ENCODE peak calls at places on chromosomes 13 and 19, in eight cellular contexts. One of them, this sample, is unnamed.

GRCh38 chr13:28000567-28000966 is 12.1 kb upstream of the URAD start:
- DNase-seq in heart left ventricle: no peak
- DNase-seq in ascending aorta: no peak
- DNase-seq in neural progenitor cell: peak; percentile 23
- DNase-seq in prostate gland: no peak
- DNase-seq in psoas muscle: no peak
- DNase-seq in dorsolateral prefrontal cortex: no peak
- DNase-seq in tibial artery: no peak
- DNase-seq in this sample: no peak

GRCh38 chr13:111049791-111050538 is 65.1 kb upstream of the ARHGEF7 start:
- DNase-seq in heart left ventricle: peak; percentile 40
- DNase-seq in ascending aorta: no peak
- DNase-seq in neural progenitor cell: peak; percentile 46
- DNase-seq in prostate gland: peak; percentile 23
- DNase-seq in psoas muscle: peak; percentile 41
- DNase-seq in dorsolateral prefrontal cortex: no peak
- DNase-seq in tibial artery: peak; percentile 47
- DNase-seq in this sample: no peak

GRCh38 chr13:20102776-20103175 is 58.1 kb downstream of the GJA3 start:
- DNase-seq in heart left ventricle: no peak
- DNase-seq in ascending aorta: no peak
- DNase-seq in neural progenitor cell: no peak
- DNase-seq in prostate gland: no peak
- DNase-seq in psoas muscle: no peak
- DNase-seq in dorsolateral prefrontal cortex: no peak
- DNase-seq in tibial artery: no peak
- DNase-seq in this sample: no peak

GRCh38 chr13:45121421-45121820 is 1.1 kb downstream of the GTF2F2 start:
- DNase-seq in heart left ventricle: no peak
- DNase-seq in ascending aorta: no peak
- DNase-seq in neural progenitor cell: peak; percentile 36
- DNase-seq in prostate gland: no peak
- DNase-seq in psoas muscle: no peak
- DNase-seq in dorsolateral prefrontal cortex: no peak
- DNase-seq in tibial artery: no peak
- DNase-seq in this sample: no peak

GRCh38 chr19:16266586-16266942 is 58.1 kb upstream of the KLF2 start:
- DNase-seq in heart left ventricle: no peak
- DNase-seq in ascending aorta: no peak
- DNase-seq in neural progenitor cell: no peak
- DNase-seq in prostate gland: no peak
- DNase-seq in psoas muscle: no peak
- DNase-seq in dorsolateral prefrontal cortex: no peak
- DNase-seq in tibial artery: no peak
- DNase-seq in this sample: no peak

GRCh38 chr13:99886706-99887105 is 84.9 kb downstream of the ZIC5 start:
- DNase-seq in heart left ventricle: no peak
- DNase-seq in ascending aorta: no peak
- DNase-seq in neural progenitor cell: no peak
- DNase-seq in prostate gland: no peak
- DNase-seq in psoas muscle: no peak
- DNase-seq in dorsolateral prefrontal cortex: no peak
- DNase-seq in tibial artery: no peak
- DNase-seq in this sample: no peak

GRCh38 chr13:28012383-28012782 is 23.9 kb upstream of the URAD start:
- DNase-seq in heart left ventricle: no peak
- DNase-seq in ascending aorta: no peak
- DNase-seq in neural progenitor cell: no peak
- DNase-seq in prostate gland: no peak
- DNase-seq in psoas muscle: no peak
- DNase-seq in dorsolateral prefrontal cortex: no peak
- DNase-seq in tibial artery: no peak
- DNase-seq in this sample: peak; percentile 42

GRCh38 chr19:39398297-39398864 is 7.2 kb downstream of the MED29 start:
- DNase-seq in heart left ventricle: peak; percentile 78
- DNase-seq in ascending aorta: peak; percentile 86
- DNase-seq in neural progenitor cell: no peak
- DNase-seq in prostate gland: no peak
- DNase-seq in psoas muscle: peak; percentile 80
- DNase-seq in dorsolateral prefrontal cortex: no peak
- DNase-seq in tibial artery: peak; percentile 86
- DNase-seq in this sample: peak; percentile 87

DNA sequence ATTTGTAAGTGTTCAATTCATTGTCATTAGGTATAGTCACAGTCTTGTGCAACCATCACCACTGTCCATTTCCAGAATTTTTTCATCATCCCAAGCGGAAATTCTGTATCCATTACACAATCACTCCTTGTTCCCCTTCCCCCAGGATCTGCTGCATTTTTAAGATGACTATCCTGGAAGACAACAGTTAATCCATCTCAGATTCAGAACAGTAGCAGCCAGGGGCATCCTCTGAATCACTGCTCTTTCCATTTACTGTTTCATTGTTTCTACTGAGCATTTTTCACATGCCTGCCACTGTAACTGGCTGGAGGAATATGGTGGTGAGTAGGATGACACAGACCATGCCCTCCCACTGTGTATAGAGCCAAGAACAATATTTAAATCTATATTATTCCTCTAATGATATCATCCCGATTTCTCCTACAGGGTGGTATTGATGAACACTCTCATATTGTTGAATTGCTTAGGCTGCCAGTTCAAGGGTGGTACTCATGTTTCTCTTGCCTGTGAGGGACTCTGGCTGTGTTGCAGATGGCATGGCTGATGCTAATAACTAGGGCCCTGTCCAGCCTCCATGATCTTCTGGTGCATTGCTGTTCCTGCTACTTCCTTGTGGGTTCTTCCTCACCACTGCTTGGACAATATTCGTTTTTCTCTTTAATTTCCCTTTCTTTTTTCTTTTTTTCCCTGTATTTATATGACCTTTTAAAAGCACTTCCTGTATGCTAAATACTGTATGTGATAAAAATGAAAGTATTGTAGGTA is 59.0 kb downstream of the WDFY2 start:
- DNase-seq in heart left ventricle: no peak
- DNase-seq in ascending aorta: no peak
- DNase-seq in neural progenitor cell: no peak
- DNase-seq in prostate gland: no peak
- DNase-seq in psoas muscle: no peak
- DNase-seq in dorsolateral prefrontal cortex: no peak
- DNase-seq in tibial artery: no peak
- DNase-seq in this sample: peak; percentile 97
- H3K27ac ChIP-seq in heart left ventricle: no peak overlapping the region
- H3K27ac ChIP-seq in ascending aorta: no peak overlapping the region
- H3K27ac ChIP-seq in neural progenitor cell: no peak overlapping the region
- H3K27ac ChIP-seq in prostate gland: no peak overlapping the region
- H3K27ac ChIP-seq in psoas muscle: no peak overlapping the region
- H3K27ac ChIP-seq in dorsolateral prefrontal cortex: no peak overlapping the region
- H3K27ac ChIP-seq in tibial artery: no peak overlapping the region
- H3K27ac ChIP-seq in this sample: peak overlapping the region; percentile 32

DNA sequence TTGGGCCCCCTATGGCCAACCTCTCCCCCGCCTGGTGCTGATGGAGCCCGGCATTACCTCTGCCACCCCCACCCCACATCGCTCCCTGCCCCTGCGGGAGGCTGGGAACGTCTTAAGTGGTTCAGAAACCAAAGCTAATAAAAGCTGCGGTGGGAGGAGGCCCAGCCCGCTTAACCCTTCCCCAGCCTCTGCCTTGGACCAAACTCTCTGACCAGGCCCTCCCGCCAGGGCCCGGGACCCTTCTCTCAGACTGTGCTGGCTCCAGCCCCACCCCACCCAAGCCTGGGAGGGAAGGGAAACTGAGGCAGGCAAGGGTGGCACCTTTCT is 22.1 kb downstream of the SMIM24 start:
- DNase-seq in heart left ventricle: no peak
- DNase-seq in ascending aorta: no peak
- DNase-seq in neural progenitor cell: peak; percentile 55
- DNase-seq in prostate gland: no peak
- DNase-seq in psoas muscle: no peak
- DNase-seq in dorsolateral prefrontal cortex: no peak
- DNase-seq in tibial artery: no peak
- DNase-seq in this sample: no peak
- H3K27me3 ChIP-seq in heart left ventricle: no peaks in the 10 kb centered on the region
- H3K27me3 ChIP-seq in ascending aorta: no peaks in the 10 kb centered on the region
- H3K27me3 ChIP-seq in neural progenitor cell: peaks cover 63% of the 10 kb centered on the region
- H3K27me3 ChIP-seq in prostate gland: no peaks in the 10 kb centered on the region
- H3K27me3 ChIP-seq in psoas muscle: no peaks in the 10 kb centered on the region
- H3K27me3 ChIP-seq in dorsolateral prefrontal cortex: no peaks in the 10 kb centered on the region
- H3K27me3 ChIP-seq in tibial artery: no peaks in the 10 kb centered on the region
- H3K27me3 ChIP-seq in this sample: no peaks in the 10 kb centered on the region

DNA sequence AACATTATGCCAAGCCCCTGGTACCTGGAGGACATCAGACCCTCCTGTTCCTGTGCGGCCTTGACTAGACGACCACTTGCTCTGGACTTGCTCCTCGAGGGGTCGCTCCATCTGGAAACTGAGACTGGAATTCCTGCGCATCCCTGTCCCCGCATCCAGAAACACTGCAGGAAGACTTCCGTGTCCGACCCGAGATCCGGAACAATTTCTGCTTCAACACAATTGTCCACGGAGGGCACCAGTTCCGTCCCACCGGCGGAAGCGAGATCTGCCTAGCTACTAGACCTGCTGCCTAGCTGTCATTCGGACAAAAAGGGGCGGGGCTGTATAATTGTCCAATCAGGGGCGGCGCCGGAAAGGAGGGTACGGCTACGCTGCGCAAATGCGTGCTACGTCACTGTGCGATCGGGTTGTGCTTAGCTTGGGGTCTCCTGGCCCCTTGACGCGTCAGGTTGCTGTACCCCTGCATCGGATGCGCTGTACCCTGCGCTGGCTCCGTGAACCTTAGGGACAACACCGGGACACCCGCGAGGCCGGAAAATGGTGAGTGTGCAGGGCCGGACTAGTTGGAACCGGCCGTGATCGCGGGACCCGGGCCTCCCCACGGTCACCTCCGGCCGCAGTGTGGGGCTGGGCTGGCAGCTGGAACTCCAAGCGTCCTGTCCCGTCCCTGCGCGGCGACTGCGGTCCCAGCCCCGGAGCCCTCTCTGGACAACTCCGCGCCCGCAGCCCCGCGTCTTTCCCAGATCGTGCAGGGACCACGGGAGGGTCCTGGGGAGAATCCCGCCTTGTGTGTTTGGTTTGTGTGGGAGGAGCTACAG is at the start of the genes ZNF490 and ZNF791:
- DNase-seq in heart left ventricle: peak; percentile 99
- DNase-seq in ascending aorta: peak; percentile 99
- DNase-seq in neural progenitor cell: peak; percentile 99
- DNase-seq in prostate gland: peak; percentile 99
- DNase-seq in psoas muscle: peak; percentile 97
- DNase-seq in dorsolateral prefrontal cortex: peak; percentile 99
- DNase-seq in tibial artery: peak; percentile 100
- DNase-seq in this sample: peak; percentile 86
- H3K27ac ChIP-seq in heart left ventricle: peak within 1 kb of the TSS; percentile 93
- H3K27ac ChIP-seq in ascending aorta: peak within 1 kb of the TSS; percentile 96
- H3K27ac ChIP-seq in neural progenitor cell: peak within 1 kb of the TSS; percentile 93
- H3K27ac ChIP-seq in prostate gland: peak within 1 kb of the TSS; percentile 96
- H3K27ac ChIP-seq in psoas muscle: peak within 1 kb of the TSS; percentile 100
- H3K27ac ChIP-seq in dorsolateral prefrontal cortex: peak within 1 kb of the TSS; percentile 87
- H3K27ac ChIP-seq in tibial artery: peak within 1 kb of the TSS; percentile 100
- H3K27ac ChIP-seq in this sample: peak within 1 kb of the TSS; percentile 73

GRCh38 chr19:5567360-5567970 is at the start of gene TINCR:
- DNase-seq in heart left ventricle: no peak
- DNase-seq in ascending aorta: no peak
- DNase-seq in neural progenitor cell: peak; percentile 85
- DNase-seq in prostate gland: no peak
- DNase-seq in psoas muscle: no peak
- DNase-seq in dorsolateral prefrontal cortex: no peak
- DNase-seq in tibial artery: no peak
- DNase-seq in this sample: no peak
- H3K27me3 ChIP-seq in heart left ventricle: peaks cover 7% of the 10 kb centered on the region
- H3K27me3 ChIP-seq in ascending aorta: peaks cover 8% of the 10 kb centered on the region
- H3K27me3 ChIP-seq in neural progenitor cell: peaks cover 45% of the 10 kb centered on the region
- H3K27me3 ChIP-seq in prostate gland: no peaks in the 10 kb centered on the region
- H3K27me3 ChIP-seq in psoas muscle: peaks cover 19% of the 10 kb centered on the region
- H3K27me3 ChIP-seq in dorsolateral prefrontal cortex: peaks cover 14% of the 10 kb centered on the region
- H3K27me3 ChIP-seq in tibial artery: no peaks in the 10 kb centered on the region
- H3K27me3 ChIP-seq in this sample: peaks cover 49% of the 10 kb centered on the region

GRCh38 chr13:48490241-48490640 is 42.6 kb downstream of the RCBTB2 start:
- DNase-seq in heart left ventricle: no peak
- DNase-seq in ascending aorta: no peak
- DNase-seq in neural progenitor cell: no peak
- DNase-seq in prostate gland: no peak
- DNase-seq in psoas muscle: no peak
- DNase-seq in dorsolateral prefrontal cortex: no peak
- DNase-seq in tibial artery: no peak
- DNase-seq in this sample: no peak

GRCh38 chr13:48489003-48489402 is 43.9 kb downstream of the RCBTB2 start:
- DNase-seq in heart left ventricle: no peak
- DNase-seq in ascending aorta: no peak
- DNase-seq in neural progenitor cell: no peak
- DNase-seq in prostate gland: no peak
- DNase-seq in psoas muscle: no peak
- DNase-seq in dorsolateral prefrontal cortex: no peak
- DNase-seq in tibial artery: no peak
- DNase-seq in this sample: no peak

GRCh38 chr13:48487968-48488367 is 44.9 kb downstream of the RCBTB2 start:
- DNase-seq in heart left ventricle: no peak
- DNase-seq in ascending aorta: no peak
- DNase-seq in neural progenitor cell: no peak
- DNase-seq in prostate gland: no peak
- DNase-seq in psoas muscle: no peak
- DNase-seq in dorsolateral prefrontal cortex: no peak
- DNase-seq in tibial artery: no peak
- DNase-seq in this sample: no peak

GRCh38 chr13:48491423-48492122 is 41.3 kb downstream of the RCBTB2 start:
- DNase-seq in heart left ventricle: no peak
- DNase-seq in ascending aorta: no peak
- DNase-seq in neural progenitor cell: no peak
- DNase-seq in prostate gland: no peak
- DNase-seq in psoas muscle: no peak
- DNase-seq in dorsolateral prefrontal cortex: no peak
- DNase-seq in tibial artery: no peak
- DNase-seq in this sample: no peak

GRCh38 chr13:48489666-48490065 is 43.2 kb downstream of the RCBTB2 start:
- DNase-seq in heart left ventricle: no peak
- DNase-seq in ascending aorta: no peak
- DNase-seq in neural progenitor cell: no peak
- DNase-seq in prostate gland: no peak
- DNase-seq in psoas muscle: no peak
- DNase-seq in dorsolateral prefrontal cortex: no peak
- DNase-seq in tibial artery: no peak
- DNase-seq in this sample: no peak
- H3K27ac ChIP-seq in heart left ventricle: no peak overlapping the region
- H3K27ac ChIP-seq in ascending aorta: no peak overlapping the region
- H3K27ac ChIP-seq in neural progenitor cell: no peak overlapping the region
- H3K27ac ChIP-seq in prostate gland: no peak overlapping the region
- H3K27ac ChIP-seq in psoas muscle: no peak overlapping the region
- H3K27ac ChIP-seq in dorsolateral prefrontal cortex: no peak overlapping the region
- H3K27ac ChIP-seq in tibial artery: no peak overlapping the region
- H3K27ac ChIP-seq in this sample: no peak overlapping the region

This sample was measured in foreskin keratinocyte.